ENCODE peak calls at places on chromosomes 5 and 9, in seven cellular contexts. One of them, this sample, is unnamed.

GRCh38 chr5:102910240-102911226 is 155.4 kb downstream of the PAM start:
- DNase-seq in T follicular helper cell: no peak
- DNase-seq in KBM-7: no peak
- DNase-seq in OCI-M1: no peak
- DNase-seq in NCI-H510A treated with DMSO at 0.1 percent for 48 hours: no peak
- DNase-seq in NCI-H1417: no peak
- DNase-seq in A549: peak
- DNase-seq in this sample: no peak

GRCh38 chr9:91491624-91492023 is 68.0 kb upstream of the NFIL3 start:
- DNase-seq in T follicular helper cell: no peak
- DNase-seq in A549: no peak
- DNase-seq in NCI-H1417: no peak
- DNase-seq in KBM-7: no peak
- DNase-seq in OCI-M1: no peak
- DNase-seq in NCI-H510A treated with DMSO at 0.1 percent for 48 hours: no peak
- DNase-seq in this sample: no peak

GRCh38 chr9:133106511-133107244 is 14.4 kb downstream of the RALGDS start:
- DNase-seq in T follicular helper cell: no peak
- DNase-seq in KBM-7: no peak
- DNase-seq in NCI-H510A treated with DMSO at 0.1 percent for 48 hours: no peak
- DNase-seq in NCI-H1417: no peak
- DNase-seq in OCI-M1: no peak
- DNase-seq in A549: no peak
- DNase-seq in this sample: no peak

GRCh38 chr5:79086116-79086515 is 16.5 kb downstream of the BHMT2 start:
- DNase-seq in OCI-M1: no peak
- DNase-seq in KBM-7: no peak
- DNase-seq in NCI-H1417: no peak
- DNase-seq in NCI-H510A treated with DMSO at 0.1 percent for 48 hours: no peak
- DNase-seq in T follicular helper cell: no peak
- DNase-seq in A549: no peak
- DNase-seq in this sample: no peak

GRCh38 chr9:115116620-115117284 is 1.2 kb downstream of the TNC start:
- DNase-seq in NCI-H510A treated with DMSO at 0.1 percent for 48 hours: no peak
- DNase-seq in A549: no peak
- DNase-seq in KBM-7: no peak
- DNase-seq in OCI-M1: no peak
- DNase-seq in T follicular helper cell: no peak
- DNase-seq in NCI-H1417: no peak
- DNase-seq in this sample: no peak

GRCh38 chr9:16552252-16552651 is 318.2 kb downstream of the BNC2 start:
- DNase-seq in A549: no peak
- DNase-seq in NCI-H510A treated with DMSO at 0.1 percent for 48 hours: no peak
- DNase-seq in T follicular helper cell: no peak
- DNase-seq in OCI-M1: no peak
- DNase-seq in KBM-7: no peak
- DNase-seq in NCI-H1417: no peak
- DNase-seq in this sample: no peak

GRCh38 chr9:137129089-137129455 is 9.9 kb upstream of the GRIN1 start:
- DNase-seq in A549: no peak
- DNase-seq in T follicular helper cell: no peak
- DNase-seq in KBM-7: peak
- DNase-seq in OCI-M1: no peak
- DNase-seq in NCI-H510A treated with DMSO at 0.1 percent for 48 hours: no peak
- DNase-seq in NCI-H1417: no peak
- DNase-seq in this sample: no peak

GRCh38 chr5:39714036-39714698 is 289.4 kb upstream of the DAB2 start:
- DNase-seq in T follicular helper cell: peak
- DNase-seq in KBM-7: peak
- DNase-seq in A549: peak
- DNase-seq in NCI-H510A treated with DMSO at 0.1 percent for 48 hours: peak
- DNase-seq in NCI-H1417: no peak
- DNase-seq in OCI-M1: peak
- DNase-seq in this sample: peak

GRCh38 chr5:113789769-113790168 is 276.3 kb downstream of the YTHDC2 start:
- DNase-seq in OCI-M1: no peak
- DNase-seq in NCI-H510A treated with DMSO at 0.1 percent for 48 hours: no peak
- DNase-seq in KBM-7: no peak
- DNase-seq in A549: no peak
- DNase-seq in T follicular helper cell: no peak
- DNase-seq in NCI-H1417: no peak
- DNase-seq in this sample: no peak

GRCh38 chr9:113620377-113621161 is 157.0 kb downstream of the RGS3 start:
- DNase-seq in KBM-7: no peak
- DNase-seq in OCI-M1: no peak
- DNase-seq in NCI-H510A treated with DMSO at 0.1 percent for 48 hours: peak
- DNase-seq in NCI-H1417: peak
- DNase-seq in A549: peak
- DNase-seq in T follicular helper cell: no peak
- DNase-seq in this sample: no peak

GRCh38 chr9:127790094-127790855 is 4.4 kb downstream of the CDK9 start:
- DNase-seq in NCI-H510A treated with DMSO at 0.1 percent for 48 hours: no peak
- DNase-seq in T follicular helper cell: no peak
- DNase-seq in KBM-7: no peak
- DNase-seq in NCI-H1417: no peak
- DNase-seq in A549: no peak
- DNase-seq in OCI-M1: no peak
- DNase-seq in this sample: no peak

GRCh38 chr5:126849101-126849678 is 72.3 kb downstream of the LMNB1 start:
- DNase-seq in T follicular helper cell: no peak
- DNase-seq in A549: no peak
- DNase-seq in OCI-M1: peak
- DNase-seq in NCI-H1417: no peak
- DNase-seq in KBM-7: no peak
- DNase-seq in NCI-H510A treated with DMSO at 0.1 percent for 48 hours: no peak
- DNase-seq in this sample: no peak

GRCh38 chr5:181170996-181171395 is 23.6 kb downstream of the OR2V2 start:
- DNase-seq in OCI-M1: no peak
- DNase-seq in NCI-H510A treated with DMSO at 0.1 percent for 48 hours: no peak
- DNase-seq in A549: no peak
- DNase-seq in NCI-H1417: no peak
- DNase-seq in T follicular helper cell: no peak
- DNase-seq in KBM-7: no peak
- DNase-seq in this sample: no peak

GRCh38 chr5:43839218-43839617 is 236.2 kb downstream of the NNT start:
- DNase-seq in KBM-7: no peak
- DNase-seq in NCI-H1417: no peak
- DNase-seq in NCI-H510A treated with DMSO at 0.1 percent for 48 hours: no peak
- DNase-seq in T follicular helper cell: no peak
- DNase-seq in A549: no peak
- DNase-seq in OCI-M1: no peak
- DNase-seq in this sample: no peak

GRCh38 chr5:322942-323879 is 1.7 kb downstream of the AHRR start:
- DNase-seq in T follicular helper cell: no peak
- DNase-seq in NCI-H510A treated with DMSO at 0.1 percent for 48 hours: no peak
- DNase-seq in OCI-M1: peak
- DNase-seq in NCI-H1417: no peak
- DNase-seq in A549: no peak
- DNase-seq in KBM-7: peak
- DNase-seq in this sample: no peak

GRCh38 chr5:79035237-79035636 is 34.2 kb downstream of the DMGDH start:
- DNase-seq in NCI-H510A treated with DMSO at 0.1 percent for 48 hours: no peak
- DNase-seq in T follicular helper cell: no peak
- DNase-seq in KBM-7: no peak
- DNase-seq in A549: no peak
- DNase-seq in NCI-H1417: no peak
- DNase-seq in OCI-M1: no peak
- DNase-seq in this sample: no peak

GRCh38 chr5:13511442-13511841 is 433.0 kb downstream of the DNAH5 start:
- DNase-seq in A549: no peak
- DNase-seq in NCI-H510A treated with DMSO at 0.1 percent for 48 hours: no peak
- DNase-seq in T follicular helper cell: no peak
- DNase-seq in NCI-H1417: no peak
- DNase-seq in OCI-M1: no peak
- DNase-seq in KBM-7: no peak
- DNase-seq in this sample: no peak

GRCh38 chr9:76542360-76542759 is 83.4 kb downstream of the GCNT1 start:
- DNase-seq in A549: no peak
- DNase-seq in NCI-H1417: no peak
- DNase-seq in KBM-7: peak
- DNase-seq in OCI-M1: peak
- DNase-seq in NCI-H510A treated with DMSO at 0.1 percent for 48 hours: no peak
- DNase-seq in T follicular helper cell: no peak
- DNase-seq in this sample: no peak

GRCh38 chr9:297104-297794 is 82.6 kb downstream of the DOCK8 start:
- DNase-seq in A549: peak
- DNase-seq in T follicular helper cell: no peak
- DNase-seq in OCI-M1: peak
- DNase-seq in NCI-H1417: no peak
- DNase-seq in KBM-7: peak
- DNase-seq in NCI-H510A treated with DMSO at 0.1 percent for 48 hours: no peak
- DNase-seq in this sample: no peak

GRCh38 chr5:33074548-33074947 is 363.4 kb downstream of the NPR3 start:
- DNase-seq in T follicular helper cell: no peak
- DNase-seq in OCI-M1: no peak
- DNase-seq in KBM-7: no peak
- DNase-seq in NCI-H510A treated with DMSO at 0.1 percent for 48 hours: no peak
- DNase-seq in NCI-H1417: no peak
- DNase-seq in A549: no peak
- DNase-seq in this sample: no peak

GRCh38 chr5:169946743-169947142 is 33.6 kb downstream of the INSYN2B start:
- DNase-seq in NCI-H1417: no peak
- DNase-seq in T follicular helper cell: no peak
- DNase-seq in NCI-H510A treated with DMSO at 0.1 percent for 48 hours: no peak
- DNase-seq in KBM-7: no peak
- DNase-seq in A549: no peak
- DNase-seq in OCI-M1: no peak
- DNase-seq in this sample: no peak

GRCh38 chr5:149114403-149115312 is 26.6 kb upstream of the ABLIM3 start:
- DNase-seq in T follicular helper cell: peak
- DNase-seq in OCI-M1: peak
- DNase-seq in KBM-7: peak
- DNase-seq in NCI-H1417: peak
- DNase-seq in A549: peak
- DNase-seq in NCI-H510A treated with DMSO at 0.1 percent for 48 hours: peak
- DNase-seq in this sample: no peak